ENCODE peak calls at places on chromosomes 6 and 20, in eight cellular contexts. One of them, this sample, is unnamed.

GRCh38 chr20:35344354-35344837 is 52.2 kb upstream of the FAM83C start:
- DNase-seq in right lobe of liver: peak; percentile 91
- DNase-seq in heart left ventricle: peak; percentile 71
- DNase-seq in NB4: peak; percentile 71
- DNase-seq in stomach: peak; percentile 56
- DNase-seq in GM12878: no peak
- DNase-seq in adrenal gland: peak; percentile 34
- DNase-seq in A549: no peak
- DNase-seq in this sample: peak; percentile 77

GRCh38 chr6:43877463-43878126 is 107.6 kb downstream of the VEGFA start:
- DNase-seq in right lobe of liver: no peak
- DNase-seq in heart left ventricle: peak; percentile 49
- DNase-seq in NB4: no peak
- DNase-seq in stomach: no peak
- DNase-seq in GM12878: no peak
- DNase-seq in adrenal gland: no peak
- DNase-seq in A549: no peak
- DNase-seq in this sample: no peak

GRCh38 chr6:159819932-159820640 is 20.0 kb downstream of the PNLDC1 start:
- DNase-seq in right lobe of liver: no peak
- DNase-seq in heart left ventricle: no peak
- DNase-seq in NB4: peak; percentile 95
- DNase-seq in stomach: no peak
- DNase-seq in GM12878: no peak
- DNase-seq in adrenal gland: no peak
- DNase-seq in A549: no peak
- DNase-seq in this sample: no peak

GRCh38 chr6:28771401-28772267 is 152.2 kb downstream of the TRIM27 start:
- DNase-seq in right lobe of liver: no peak
- DNase-seq in heart left ventricle: no peak
- DNase-seq in NB4: peak; percentile 68
- DNase-seq in stomach: no peak
- DNase-seq in GM12878: no peak
- DNase-seq in adrenal gland: no peak
- DNase-seq in A549: no peak
- DNase-seq in this sample: peak; percentile 52

GRCh38 chr6:120147218-120147871 is 797.8 kb upstream of the MAN1A1 start:
- DNase-seq in right lobe of liver: no peak
- DNase-seq in heart left ventricle: peak; percentile 16
- DNase-seq in NB4: peak; percentile 4
- DNase-seq in stomach: no peak
- DNase-seq in GM12878: no peak
- DNase-seq in adrenal gland: no peak
- DNase-seq in A549: no peak
- DNase-seq in this sample: peak; percentile 28

GRCh38 chr6:39035689-39036088 is 12.9 kb upstream of the GLP1R start:
- DNase-seq in right lobe of liver: no peak
- DNase-seq in heart left ventricle: no peak
- DNase-seq in NB4: no peak
- DNase-seq in stomach: no peak
- DNase-seq in GM12878: no peak
- DNase-seq in adrenal gland: no peak
- DNase-seq in A549: no peak
- DNase-seq in this sample: no peak

GRCh38 chr6:134640229-134640628 is 309.7 kb downstream of the ALDH8A1 start:
- DNase-seq in right lobe of liver: no peak
- DNase-seq in heart left ventricle: no peak
- DNase-seq in NB4: no peak
- DNase-seq in stomach: no peak
- DNase-seq in GM12878: no peak
- DNase-seq in adrenal gland: no peak
- DNase-seq in A549: no peak
- DNase-seq in this sample: no peak

GRCh38 chr20:14556206-14556605 is 218.8 kb upstream of the FLRT3 start:
- DNase-seq in right lobe of liver: no peak
- DNase-seq in heart left ventricle: no peak
- DNase-seq in NB4: no peak
- DNase-seq in stomach: no peak
- DNase-seq in GM12878: no peak
- DNase-seq in adrenal gland: no peak
- DNase-seq in A549: no peak
- DNase-seq in this sample: no peak

DNA sequence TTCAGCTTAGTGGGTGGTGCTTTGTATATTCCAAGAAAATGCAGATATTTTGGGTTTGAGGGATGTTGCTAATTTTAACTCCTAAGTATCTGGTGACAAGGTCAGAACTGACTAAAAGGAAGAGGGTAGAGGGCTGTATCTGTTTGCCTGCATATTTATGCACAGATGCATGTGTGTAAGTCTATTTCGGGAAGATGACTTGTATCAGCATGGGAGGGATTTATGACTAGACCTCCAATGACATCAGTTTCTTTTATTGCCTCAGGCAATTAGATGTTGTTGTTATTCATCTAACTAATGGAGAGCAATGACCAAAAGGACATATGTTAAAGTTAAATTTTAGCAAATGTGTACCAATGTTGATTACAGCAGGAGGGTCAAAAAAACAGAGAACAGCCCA is 734.3 kb downstream of the QKI start:
- DNase-seq in right lobe of liver: no peak
- DNase-seq in heart left ventricle: no peak
- DNase-seq in NB4: no peak
- DNase-seq in stomach: no peak
- DNase-seq in GM12878: no peak
- DNase-seq in adrenal gland: no peak
- DNase-seq in A549: no peak
- DNase-seq in this sample: no peak
- TF ChIP-seq POLR2A in right lobe of liver: no peak
- TF ChIP-seq POLR2A in heart left ventricle: no peak
- TF ChIP-seq POLR2A in NB4: no peak
- TF ChIP-seq POLR2A in stomach: no peak
- TF ChIP-seq POLR2A in GM12878: no peak
- TF ChIP-seq POLR2A in adrenal gland: no peak
- TF ChIP-seq POLR2A in A549: no peak
- TF ChIP-seq POLR2A in this sample: no peak

GRCh38 chr6:89081129-89081422 is 525 bp downstream of the PNRC1 start:
- DNase-seq in right lobe of liver: no peak
- DNase-seq in heart left ventricle: no peak
- DNase-seq in NB4: no peak
- DNase-seq in stomach: no peak
- DNase-seq in GM12878: no peak
- DNase-seq in adrenal gland: no peak
- DNase-seq in A549: no peak
- DNase-seq in this sample: no peak

GRCh38 chr6:89079611-89080213 is 839 bp upstream of the PNRC1 start:
- DNase-seq in right lobe of liver: no peak
- DNase-seq in heart left ventricle: peak; percentile 63
- DNase-seq in NB4: peak; percentile 73
- DNase-seq in stomach: peak; percentile 69
- DNase-seq in GM12878: no peak
- DNase-seq in adrenal gland: no peak
- DNase-seq in A549: no peak
- DNase-seq in this sample: peak; percentile 50

GRCh38 chr6:89082439-89082838 is 1.9 kb downstream of the PNRC1 start:
- DNase-seq in right lobe of liver: no peak
- DNase-seq in heart left ventricle: no peak
- DNase-seq in NB4: peak; percentile 39
- DNase-seq in stomach: no peak
- DNase-seq in GM12878: no peak
- DNase-seq in adrenal gland: no peak
- DNase-seq in A549: no peak
- DNase-seq in this sample: peak; percentile 30

GRCh38 chr6:89080281-89081128 is at the start of gene PNRC1:
- DNase-seq in right lobe of liver: peak; percentile 100
- DNase-seq in heart left ventricle: peak; percentile 100
- DNase-seq in NB4: peak; percentile 100
- DNase-seq in stomach: peak; percentile 100
- DNase-seq in GM12878: peak; percentile 96
- DNase-seq in adrenal gland: peak; percentile 100
- DNase-seq in A549: peak; percentile 89
- DNase-seq in this sample: peak; percentile 99

GRCh38 chr6:89081423-89082322 is 1.1 kb downstream of the PNRC1 start:
- DNase-seq in right lobe of liver: peak; percentile 99
- DNase-seq in heart left ventricle: peak; percentile 100
- DNase-seq in NB4: peak; percentile 98
- DNase-seq in stomach: peak; percentile 100
- DNase-seq in GM12878: peak; percentile 79
- DNase-seq in adrenal gland: peak; percentile 99
- DNase-seq in A549: peak; percentile 79
- DNase-seq in this sample: peak; percentile 96
- TF ChIP-seq POLR2A in right lobe of liver: peak; percentile 90
- TF ChIP-seq POLR2A in heart left ventricle: peak; percentile 70
- TF ChIP-seq POLR2A in NB4: peak; percentile 30
- TF ChIP-seq POLR2A in stomach: no peak
- TF ChIP-seq POLR2A in GM12878: peak; percentile 85
- TF ChIP-seq POLR2A in adrenal gland: peak; percentile 84
- TF ChIP-seq POLR2A in A549: peak; percentile 52
- TF ChIP-seq POLR2A in this sample: peak; percentile 80

DNA sequence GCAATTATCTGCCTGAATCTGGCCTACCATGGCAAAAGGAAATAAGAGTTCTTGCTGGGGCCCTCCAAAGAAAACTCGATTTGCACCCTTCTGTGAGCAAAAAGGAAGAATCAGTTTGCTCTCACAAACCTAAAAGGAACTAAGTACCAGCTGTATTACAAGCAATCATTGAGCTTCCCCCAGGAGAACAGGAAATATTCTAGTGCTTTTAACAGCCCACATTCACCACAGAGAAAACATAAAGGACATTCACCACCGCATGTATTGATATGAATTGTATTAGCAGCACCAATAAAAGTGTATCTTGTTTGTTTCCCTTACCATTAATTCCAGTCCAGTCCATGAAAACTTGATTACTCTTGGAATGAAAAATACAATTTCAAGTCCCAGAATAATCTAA is 75.0 kb downstream of the MBOAT1 start:
- DNase-seq in right lobe of liver: no peak
- DNase-seq in heart left ventricle: no peak
- DNase-seq in NB4: no peak
- DNase-seq in stomach: no peak
- DNase-seq in GM12878: no peak
- DNase-seq in adrenal gland: no peak
- DNase-seq in A549: no peak
- DNase-seq in this sample: no peak
- TF ChIP-seq POLR2A in right lobe of liver: no peak
- TF ChIP-seq POLR2A in heart left ventricle: no peak
- TF ChIP-seq POLR2A in NB4: no peak
- TF ChIP-seq POLR2A in stomach: no peak
- TF ChIP-seq POLR2A in GM12878: no peak
- TF ChIP-seq POLR2A in adrenal gland: no peak
- TF ChIP-seq POLR2A in A549: no peak
- TF ChIP-seq POLR2A in this sample: no peak

GRCh38 chr6:35725721-35726438 is 11.0 kb upstream of the ARMC12 start:
- DNase-seq in right lobe of liver: peak; percentile 82
- DNase-seq in heart left ventricle: peak; percentile 77
- DNase-seq in NB4: peak; percentile 85
- DNase-seq in stomach: peak; percentile 84
- DNase-seq in GM12878: no peak
- DNase-seq in adrenal gland: no peak
- DNase-seq in A549: no peak
- DNase-seq in this sample: no peak
- TF ChIP-seq POLR2A in right lobe of liver: peak; percentile 43
- TF ChIP-seq POLR2A in heart left ventricle: no peak
- TF ChIP-seq POLR2A in NB4: no peak
- TF ChIP-seq POLR2A in stomach: no peak
- TF ChIP-seq POLR2A in GM12878: no peak
- TF ChIP-seq POLR2A in adrenal gland: peak; percentile 51
- TF ChIP-seq POLR2A in A549: no peak
- TF ChIP-seq POLR2A in this sample: peak; percentile 89

DNA sequence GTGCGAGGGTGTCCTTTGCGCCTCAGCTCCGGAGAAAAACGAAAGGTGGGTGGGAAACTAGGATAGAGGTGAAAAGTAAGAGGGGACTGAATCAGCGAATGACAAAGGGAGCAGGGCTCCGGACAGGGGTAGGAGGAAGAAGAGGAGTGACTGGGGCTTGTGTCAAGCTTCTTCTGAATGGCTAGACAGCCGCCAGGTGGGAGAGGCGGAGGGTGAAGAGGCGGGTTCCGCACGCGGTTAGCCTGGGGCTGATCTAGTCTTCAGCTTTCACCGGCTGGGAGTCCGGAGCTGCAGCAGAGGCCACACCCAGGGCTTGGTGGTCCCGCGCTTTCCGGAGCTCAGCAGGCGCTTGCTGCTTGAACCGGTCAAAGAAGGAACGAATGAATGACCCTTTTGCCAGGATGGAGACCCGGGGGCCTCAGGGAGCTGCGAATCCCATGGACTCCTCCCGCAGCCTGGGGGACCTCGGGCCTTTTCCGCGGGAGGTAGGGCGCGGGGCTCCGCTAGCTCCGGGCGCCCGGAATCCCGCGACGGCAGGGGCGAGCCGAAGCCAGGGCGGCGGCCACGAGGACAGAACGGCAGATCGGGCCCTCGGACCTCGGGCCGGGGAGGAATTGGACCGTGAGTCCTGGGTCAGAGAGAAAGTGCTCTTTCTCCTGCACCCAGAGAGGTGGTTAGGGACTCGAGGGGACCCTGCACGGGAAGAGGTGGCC is at the start of gene C6orf141:
- DNase-seq in right lobe of liver: peak; percentile 51
- DNase-seq in heart left ventricle: no peak
- DNase-seq in NB4: no peak
- DNase-seq in stomach: peak; percentile 31
- DNase-seq in GM12878: no peak
- DNase-seq in adrenal gland: no peak
- DNase-seq in A549: peak; percentile 60
- DNase-seq in this sample: peak; percentile 68
- TF ChIP-seq POLR2A in right lobe of liver: no peak
- TF ChIP-seq POLR2A in heart left ventricle: no peak
- TF ChIP-seq POLR2A in NB4: no peak
- TF ChIP-seq POLR2A in stomach: no peak
- TF ChIP-seq POLR2A in GM12878: no peak
- TF ChIP-seq POLR2A in adrenal gland: no peak
- TF ChIP-seq POLR2A in A549: peak; percentile 50
- TF ChIP-seq POLR2A in this sample: no peak

GRCh38 chr6:111604259-111605099 is 1.2 kb downstream of the TRAF3IP2 start:
- DNase-seq in right lobe of liver: no peak
- DNase-seq in heart left ventricle: no peak
- DNase-seq in NB4: peak; percentile 73
- DNase-seq in stomach: peak; percentile 49
- DNase-seq in GM12878: no peak
- DNase-seq in adrenal gland: peak; percentile 48
- DNase-seq in A549: no peak
- DNase-seq in this sample: peak; percentile 37
- TF ChIP-seq POLR2A in right lobe of liver: peak; percentile 35
- TF ChIP-seq POLR2A in heart left ventricle: peak; percentile 41
- TF ChIP-seq POLR2A in NB4: no peak
- TF ChIP-seq POLR2A in stomach: no peak
- TF ChIP-seq POLR2A in GM12878: no peak
- TF ChIP-seq POLR2A in adrenal gland: peak; percentile 26
- TF ChIP-seq POLR2A in A549: no peak
- TF ChIP-seq POLR2A in this sample: no peak

This sample was measured in erythroblast.